ENCODE peak calls at places on chromosomes 4 and X, in ten cellular contexts. G is upper lobe of right lung; X is activated naive CD8-positive, alpha-beta T cell treated with anti-CD3 and anti-CD28 coated beads, Interleukin-2, amount 10 ng/mL, durations not matched to agents 7 days and 5 days; M is activated CD8-positive, alpha-beta T cell treated with anti-CD3 and anti-CD28 coated beads for 36 hours; R is natural killer cell; Y is mucosa of descending colon; K is CD4-positive, CD25-positive, alpha-beta regulatory T cell; B is central memory CD8-positive, alpha-beta T cell; Q is RWPE2; D is stimulated activated naive B cell treated with anti-CD40 and anti-IgM and Interleukin-4, amounts not matched to agents 10 μg/mL and 1 μg/mL and 100 μg/mL, for 72 hours. V is an unnamed sample.

GRCh38 chr4:173590697-173591096 is 60.7 kb upstream of the HAND2 start:
- ATAC-seq in G (no peak), X (no peak), R (no peak), M (no peak), B (no peak), Q (no peak), Y (no peak), K (no peak), D (no peak), V (no peak)

GRCh38 chrX:26032141-26032917 is 105.8 kb upstream of the MAGEB18 start:
- ATAC-seq in K (no peak), Y (no peak), D (no peak), Q (no peak), R (no peak), B (no peak), M (no peak), G (no peak), X (no peak), V (no peak)

GRCh38 chr4:56181140-56181950 is 205.9 kb downstream of the AASDH start:
- ATAC-seq in B (no peak), K (no peak), Q (peak; percentile 58), Y (no peak), M (no peak), G (peak; percentile 64), R (no peak), D (no peak), X (no peak), V (no peak)

GRCh38 chr4:153513596-153513995 is 47.4 kb downstream of the TMEM131L start:
- ATAC-seq in M (peak; percentile 40), R (no peak), Y (no peak), K (no peak), B (no peak), Q (peak; percentile 55), D (no peak), X (no peak), G (no peak), V (no peak)

GRCh38 chr4:124111922-124112321 is 600.6 kb downstream of the ANKRD50 start:
- ATAC-seq in R (no peak), D (peak; percentile 41), X (no peak), G (peak; percentile 79), K (no peak), Q (peak; percentile 55), B (no peak), Y (peak; percentile 17), M (no peak), V (peak; percentile 46)

GRCh38 chr4:118005883-118006282 is 28.4 kb upstream of the NDST3 start:
- ATAC-seq in M (no peak), R (no peak), X (no peak), D (no peak), K (no peak), B (no peak), Q (no peak), Y (no peak), G (no peak), V (no peak)

GRCh38 chr4:96602661-96603060 is 762.8 kb downstream of the PDHA2 start:
- ATAC-seq in G (no peak), K (no peak), D (no peak), M (no peak), Y (no peak), Q (peak; percentile 23), R (no peak), B (no peak), X (no peak), V (no peak)

GRCh38 chr4:139659735-139660424 is 5.7 kb upstream of the MGST2 start:
- ATAC-seq in M (no peak), K (no peak), D (no peak), X (no peak), Q (no peak), Y (no peak), R (no peak), G (no peak), B (no peak), V (no peak)

GRCh38 chr4:125642645-125643044 is 327.9 kb downstream of the FAT4 start:
- ATAC-seq in D (no peak), B (no peak), G (no peak), Q (no peak), R (no peak), X (no peak), K (no peak), M (no peak), Y (no peak), V (no peak)

GRCh38 chr4:154491341-154491679 is 289 bp downstream of the DCHS2 start:
- ATAC-seq in Y (peak; percentile 40), X (peak; percentile 16), B (no peak), R (no peak), Q (peak; percentile 68), D (peak; percentile 53), M (peak; percentile 35), K (no peak), G (no peak), V (peak; percentile 20)

V was measured in esophagus mucosa.